ENCODE peak calls at places on chromosomes 6 and 20, in four cellular contexts. N, U, O and D are unnamed samples.

GRCh38 chr6:82397962-82398692 is 34.5 kb downstream of the TPBG start:
- DNase-seq in N (no peak), U (no peak), O (no peak), D (no peak)

GRCh38 chr20:39890697-39891096 is 798.3 kb downstream of the MAFB start:
- DNase-seq in N (no peak), U (no peak), O (no peak), D (no peak)

GRCh38 chr6:14596410-14596809 is 478.8 kb downstream of the CD83 start:
- DNase-seq in N (peak; percentile 3), U (no peak), O (no peak), D (peak; percentile 56)

GRCh38 chr6:126063512-126064146 is 77.3 kb downstream of the TRMT11 start:
- DNase-seq in N (no peak), U (no peak), O (no peak), D (no peak)

GRCh38 chr6:53906842-53907241 is 112.0 kb downstream of the LRRC1 start:
- DNase-seq in N (no peak), U (no peak), O (no peak), D (no peak)

GRCh38 chr6:138654715-138655634 is 118.6 kb upstream of the CCDC28A start:
- DNase-seq in N (peak; percentile 16), U (no peak), O (no peak), D (no peak)

GRCh38 chr6:82084324-82084920 is 163.1 kb downstream of the IBTK start:
- DNase-seq in N (no peak), U (no peak), O (peak; percentile 96), D (no peak)

GRCh38 chr6:15073344-15073789 is 172.5 kb upstream of the JARID2 start:
- DNase-seq in N (no peak), U (no peak), O (no peak), D (no peak)

GRCh38 chr6:40719671-40720374 is 132.7 kb upstream of the LRFN2 start:
- DNase-seq in N (no peak), U (peak; percentile 57), O (no peak), D (no peak)

GRCh38 chr20:53606364-53606985 is 12.8 kb upstream of the ZNF217 start:
- DNase-seq in N (no peak), U (no peak), O (peak; percentile 50), D (no peak)

GRCh38 chr20:1414982-1415381 is 22.1 kb upstream of the FKBP1A start:
- DNase-seq in N (no peak), U (no peak), O (no peak), D (no peak)

GRCh38 chr20:1417273-1417672 is 24.4 kb upstream of the FKBP1A start:
- DNase-seq in N (peak; percentile 38), U (no peak), O (peak; percentile 70), D (no peak)

GRCh38 chr20:1417790-1418189 is 24.9 kb upstream of the FKBP1A start:
- DNase-seq in N (no peak), U (no peak), O (no peak), D (no peak)

GRCh38 chr20:1418335-1418734 is 25.5 kb upstream of the FKBP1A start:
- DNase-seq in N (no peak), U (no peak), O (no peak), D (no peak)

GRCh38 chr20:1415667-1416468 is 23.0 kb upstream of the FKBP1A start:
- DNase-seq in N (peak; percentile 97), U (no peak), O (peak; percentile 91), D (peak; percentile 43)
- TF ChIP-seq FOSL1 in N (peak; percentile 100), U (no peak), O (peak; percentile 96), D (peak; percentile 100)

GRCh38 chr6:151240036-151240685 is 394 bp downstream of the AKAP12 start:
- DNase-seq in N (peak; percentile 59), U (peak; percentile 85), O (no peak), D (peak; percentile 82)
- TF ChIP-seq FOSL1 in N (no peak), U (no peak), O (no peak), D (no peak)

GRCh38 chr20:25046736-25047666 is 10.9 kb downstream of the ACSS1 start:
- DNase-seq in N (no peak), U (no peak), O (no peak), D (no peak)
- TF ChIP-seq FOSL1 in N (no peak), U (no peak), O (no peak), D (no peak)

DNA sequence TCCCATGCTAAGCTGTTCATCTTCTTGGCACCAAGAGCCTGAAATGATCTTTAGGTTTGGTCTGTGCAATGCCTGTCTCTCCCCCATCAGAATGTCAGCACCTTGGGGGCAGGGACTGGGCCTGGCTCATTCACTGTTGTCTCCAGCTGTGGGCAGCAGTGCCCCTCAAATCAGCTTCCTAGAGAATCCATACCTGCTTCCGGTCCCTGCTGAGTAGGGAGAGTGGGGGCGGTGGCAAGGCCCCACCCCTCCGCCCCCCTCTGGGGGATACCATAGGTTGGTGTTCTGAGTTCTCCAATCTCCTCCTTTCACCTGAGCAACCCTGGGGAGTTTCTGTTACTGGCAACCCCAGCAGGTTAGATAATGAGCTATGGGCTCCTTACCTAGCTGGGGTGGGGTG is 19.2 kb upstream of the SPDEF start:
- DNase-seq in N (no peak), U (no peak), O (no peak), D (peak; percentile 69)
- TF ChIP-seq FOSL1 in N (no peak), U (no peak), O (no peak), D (no peak)

GRCh38 chr6:35722121-35722761 is 14.6 kb upstream of the ARMC12 start:
- DNase-seq in N (no peak), U (no peak), O (no peak), D (no peak)
- TF ChIP-seq FOSL1 in N (no peak), U (no peak), O (no peak), D (no peak)

GRCh38 chr6:26009817-26010216 is 47.2 kb downstream of the TRIM38 start:
- DNase-seq in N (no peak), U (no peak), O (no peak), D (no peak)

GRCh38 chr6:26012061-26012460 is 49.5 kb downstream of the TRIM38 start:
- DNase-seq in N (no peak), U (no peak), O (no peak), D (no peak)

GRCh38 chr6:26003102-26003694 is 40.6 kb downstream of the TRIM38 start:
- DNase-seq in N (no peak), U (peak; percentile 89), O (peak; percentile 63), D (peak; percentile 75)

GRCh38 chr6:26000366-26000886 is 37.8 kb downstream of the TRIM38 start:
- DNase-seq in N (no peak), U (no peak), O (no peak), D (no peak)

GRCh38 chr6:26006086-26006939 is 43.7 kb downstream of the TRIM38 start:
- DNase-seq in N (no peak), U (no peak), O (no peak), D (no peak)
- TF ChIP-seq FOSL1 in N (no peak), U (no peak), O (no peak), D (no peak)

DNA sequence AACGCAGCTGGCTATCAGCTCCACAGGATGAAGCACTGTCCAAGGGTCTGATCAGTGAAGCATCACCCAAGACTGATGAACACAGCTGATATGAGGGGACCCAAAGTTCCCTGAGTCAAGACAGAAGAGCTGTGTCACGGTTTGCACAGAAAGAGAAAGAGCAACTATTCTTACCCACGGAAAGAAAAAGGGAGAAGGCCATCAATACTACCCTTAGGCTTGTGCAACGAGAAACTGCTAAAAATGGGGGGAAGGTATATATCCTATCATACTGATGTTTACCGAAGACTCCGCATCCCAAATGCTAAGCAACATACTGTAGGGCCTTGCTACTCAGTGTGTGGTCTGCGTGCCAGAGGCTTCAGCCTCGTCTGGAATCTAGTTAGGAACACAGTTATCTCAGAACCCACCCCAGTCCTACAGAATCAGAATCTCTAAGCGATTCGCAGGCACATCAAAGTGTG is 665 bp downstream of the FASTKD5 start:
- DNase-seq in N (no peak), U (no peak), O (no peak), D (peak; percentile 56)
- TF ChIP-seq FOSL1 in N (no peak), U (no peak), O (no peak), D (no peak)

DNA sequence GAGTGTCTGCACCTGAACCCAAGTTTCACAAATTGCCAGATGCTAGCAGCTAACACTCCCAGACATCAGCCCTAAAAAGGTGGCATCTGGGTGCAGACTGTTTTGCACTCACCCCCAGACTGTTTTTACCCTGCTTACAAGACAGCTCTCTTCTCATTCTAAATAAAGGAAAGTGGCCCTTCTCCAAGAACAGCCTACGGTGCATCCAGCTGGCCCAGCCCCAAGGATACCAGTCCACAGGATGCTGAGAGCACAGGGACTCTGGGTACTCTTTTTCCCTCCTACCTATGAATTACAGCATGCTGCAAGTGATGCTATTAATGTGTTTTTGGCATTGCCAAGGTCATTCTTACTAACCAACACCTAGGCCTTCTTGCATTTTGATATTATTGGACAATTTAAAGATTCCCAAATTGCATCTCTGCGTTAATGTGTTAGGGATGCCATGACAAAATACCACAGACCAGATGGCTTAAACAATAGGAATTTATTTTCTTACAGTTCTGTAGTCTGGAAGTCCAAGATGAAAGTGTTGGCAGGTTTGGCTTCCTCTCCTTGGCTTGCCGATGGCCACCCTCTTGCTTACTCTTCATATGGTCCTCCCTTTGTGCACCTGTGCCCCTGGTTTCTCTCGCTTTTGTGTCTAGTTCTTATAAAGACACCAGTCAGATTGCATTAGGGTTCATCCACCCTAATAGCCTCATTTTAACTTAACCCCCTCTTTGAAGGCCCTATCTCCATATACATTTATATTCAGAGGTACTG is 842.2 kb upstream of the FLRT3 start:
- DNase-seq in N (no peak), U (no peak), O (no peak), D (no peak)
- TF ChIP-seq FOSL1 in N (no peak), U (no peak), O (no peak), D (no peak)

DNA sequence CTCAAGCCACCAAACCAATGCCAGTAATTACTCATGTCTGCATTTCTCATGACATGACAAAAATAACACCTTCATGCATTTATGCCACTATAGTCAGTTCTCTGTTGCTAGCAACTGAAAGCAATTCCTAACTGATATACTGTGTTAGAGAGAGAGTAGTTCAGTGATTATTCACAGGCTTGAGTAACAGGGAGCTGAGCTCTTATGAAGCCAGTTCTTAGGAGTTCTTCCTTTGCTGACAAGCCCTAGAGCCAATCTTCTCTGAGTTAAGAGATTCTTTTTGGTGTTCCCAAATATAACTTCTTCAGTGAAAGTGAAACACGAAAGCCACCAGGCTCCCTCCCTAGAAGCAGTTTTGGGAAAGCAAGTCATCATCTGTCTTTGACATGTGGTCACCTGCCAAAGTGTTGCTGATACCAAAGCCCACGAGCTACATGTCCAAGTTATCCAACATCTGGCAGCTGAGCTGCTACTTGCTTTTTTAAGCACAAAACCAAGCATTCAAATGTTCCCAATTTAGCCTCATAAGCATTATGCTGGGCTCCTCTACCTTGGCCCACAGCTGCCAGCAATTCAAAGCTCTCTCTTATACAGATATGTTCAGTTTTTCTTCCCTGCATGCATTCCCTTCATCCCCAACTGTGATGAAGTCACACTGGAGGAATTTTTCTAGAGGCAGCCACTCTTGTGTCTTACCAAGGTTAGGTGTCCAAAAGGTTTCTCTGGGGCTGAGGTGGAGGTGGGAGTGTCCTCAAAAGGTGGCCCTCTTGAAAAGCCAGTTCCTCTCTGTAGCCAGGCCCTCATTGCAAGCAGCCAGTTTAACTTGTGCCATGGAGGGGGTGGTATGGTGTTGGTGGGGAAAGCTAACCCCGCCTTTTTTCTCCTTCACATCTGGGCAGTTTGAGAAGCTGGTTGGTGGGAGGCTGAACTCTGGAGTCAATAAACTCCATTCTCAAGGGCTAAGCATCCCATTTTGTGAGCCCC is 92.7 kb upstream of the ARMC2 start:
- DNase-seq in N (no peak), U (no peak), O (no peak), D (no peak)
- TF ChIP-seq FOSL1 in N (no peak), U (no peak), O (no peak), D (no peak)